ENCODE peak calls at places on chromosomes 5 and 9, in ten cellular contexts. Z, N, V, X, F, E, T, Y, U and M are unnamed samples.
A peak's percentile ranks its signal among the peaks of the same experiment; 100 is the strongest.

GRCh38 chr5:411728-412127 is 31.2 kb upstream of the EXOC3 start:
- DNase-seq in Z (no peak), N (no peak), V (no peak), X (peak; percentile 48), F (peak; percentile 67), E (no peak), T (no peak), Y (no peak), U (no peak), M (no peak)

GRCh38 chr9:89533396-89534187 is 35.7 kb upstream of the SEMA4D start:
- DNase-seq in Z (no peak), N (no peak), V (no peak), X (no peak), F (no peak), E (no peak), T (no peak), Y (no peak), U (no peak), M (no peak)

GRCh38 chr5:36378551-36378950 is 76.8 kb upstream of the RANBP3L start:
- DNase-seq in Z (peak; percentile 87), N (no peak), V (no peak), X (no peak), F (no peak), E (no peak), T (no peak), Y (no peak), U (no peak), M (peak; percentile 83)

GRCh38 chr5:31122998-31123950 is 70.2 kb upstream of the CDH6 start:
- DNase-seq in Z (no peak), N (no peak), V (no peak), X (no peak), F (no peak), E (no peak), T (no peak), Y (no peak), U (no peak), M (no peak)

GRCh38 chr9:129481824-129482511 is 138.9 kb downstream of the C9orf50 start:
- DNase-seq in Z (no peak), N (no peak), V (no peak), X (peak; percentile 81), F (no peak), E (no peak), T (no peak), Y (no peak), U (no peak), M (peak; percentile 38)

GRCh38 chr5:151953833-151954232 is 29.2 kb upstream of the GLRA1 start:
- DNase-seq in Z (no peak), N (no peak), V (no peak), X (no peak), F (no peak), E (no peak), T (no peak), Y (no peak), U (no peak), M (no peak)

GRCh38 chr5:17167171-17167891 is 50.1 kb upstream of the BASP1 start:
- DNase-seq in Z (no peak), N (no peak), V (no peak), X (peak; percentile 32), F (no peak), E (no peak), T (no peak), Y (no peak), U (no peak), M (no peak)

GRCh38 chr5:104186100-104186499 is 623.5 kb upstream of the NUDT12 start:
- DNase-seq in Z (peak; percentile 68), N (no peak), V (no peak), X (no peak), F (peak; percentile 7), E (no peak), T (no peak), Y (no peak), U (peak; percentile 67), M (peak; percentile 99)

GRCh38 chr9:76181781-76182180 is 212.4 kb downstream of the RFK start:
- DNase-seq in Z (no peak), N (no peak), V (no peak), X (no peak), F (no peak), E (no peak), T (no peak), Y (no peak), U (no peak), M (no peak)

GRCh38 chr5:145056805-145057204 is 778.3 kb downstream of the PRELID2 start:
- DNase-seq in Z (peak; percentile 3), N (peak; percentile 46), V (no peak), X (no peak), F (no peak), E (no peak), T (no peak), Y (no peak), U (no peak), M (peak; percentile 38)

GRCh38 chr5:151239237-151239861 is 13.6 kb upstream of the GM2A start:
- DNase-seq in Z (no peak), N (peak; percentile 73), V (no peak), X (peak; percentile 83), F (peak; percentile 82), E (peak; percentile 85), T (peak; percentile 36), Y (peak; percentile 58), U (peak; percentile 73), M (peak; percentile 83)

GRCh38 chr5:81971086-81971693 is 633 bp upstream of the ATG10 start:
- DNase-seq in Z (no peak), N (peak; percentile 77), V (no peak), X (peak; percentile 45), F (peak; percentile 29), E (peak; percentile 14), T (no peak), Y (no peak), U (no peak), M (peak; percentile 19)

GRCh38 chr5:161002571-161003074 is 150.6 kb upstream of the ATP10B start:
- DNase-seq in Z (peak; percentile 3), N (no peak), V (no peak), X (no peak), F (no peak), E (no peak), T (no peak), Y (no peak), U (no peak), M (no peak)

GRCh38 chr9:16068476-16068875 is 515.6 kb downstream of the CCDC171 start:
- DNase-seq in Z (no peak), N (no peak), V (no peak), X (no peak), F (no peak), E (no peak), T (no peak), Y (no peak), U (no peak), M (no peak)

GRCh38 chr9:77210116-77210515 is 32.8 kb downstream of the VPS13A start:
- DNase-seq in Z (no peak), N (no peak), V (no peak), X (no peak), F (no peak), E (peak; percentile 8), T (no peak), Y (no peak), U (no peak), M (no peak)

GRCh38 chr5:109532773-109533364 is 123.1 kb upstream of the PJA2 start:
- DNase-seq in Z (no peak), N (no peak), V (no peak), X (no peak), F (no peak), E (no peak), T (no peak), Y (no peak), U (no peak), M (no peak)

GRCh38 chr5:82985763-82986162 is 91.4 kb downstream of the TMEM167A start:
- DNase-seq in Z (no peak), N (no peak), V (no peak), X (no peak), F (no peak), E (no peak), T (no peak), Y (no peak), U (no peak), M (no peak)